ENCODE peak calls at places on chromosomes 11 and 22, in six cellular contexts. G, D, I, S, Y and E are unnamed samples.
A peak's percentile ranks its signal among the peaks of the same experiment; 100 is the strongest.

GRCh38 chr11:87038235-87038960 is 664 bp downstream of the TMEM135 start:
- DNase-seq in G (no peak), D (no peak), I (no peak), S (no peak), Y (no peak), E (no peak)

GRCh38 chr11:123588117-123588815 is 66.2 kb downstream of the SCN3B start:
- DNase-seq in G (no peak), D (no peak), I (peak; percentile 67), S (no peak), Y (no peak), E (no peak)

GRCh38 chr11:63764712-63765631 is 3.6 kb downstream of the ZFTA start:
- DNase-seq in G (peak; percentile 47), D (peak; percentile 70), I (peak; percentile 75), S (no peak), Y (no peak), E (peak; percentile 68)

GRCh38 chr11:71204748-71205664 is 47.4 kb downstream of the SHANK2 start:
- DNase-seq in G (no peak), D (no peak), I (no peak), S (no peak), Y (no peak), E (no peak)

GRCh38 chr11:75073459-75074190 is 23.1 kb downstream of the OR2AT4 start:
- DNase-seq in G (no peak), D (no peak), I (peak; percentile 7), S (peak; percentile 42), Y (no peak), E (peak; percentile 38)

GRCh38 chr22:28424427-28425080 is 255.1 kb downstream of the TTC28 start:
- DNase-seq in G (no peak), D (no peak), I (peak; percentile 82), S (no peak), Y (no peak), E (no peak)

GRCh38 chr11:83895516-83895915 is 609.3 kb upstream of the CCDC90B start:
- DNase-seq in G (no peak), D (no peak), I (no peak), S (no peak), Y (no peak), E (peak; percentile 19)

GRCh38 chr22:44244265-44244822 is 63.6 kb downstream of the PARVG start:
- DNase-seq in G (no peak), D (peak; percentile 16), I (no peak), S (no peak), Y (no peak), E (no peak)

GRCh38 chr11:133942594-133942993 is 14.2 kb downstream of the IGSF9B start:
- DNase-seq in G (no peak), D (no peak), I (no peak), S (no peak), Y (no peak), E (no peak)

GRCh38 chr11:113202431-113202830 is 112.0 kb upstream of the TTC12 start:
- DNase-seq in G (no peak), D (no peak), I (no peak), S (no peak), Y (no peak), E (no peak)

GRCh38 chr22:45972091-45972867 is 4.7 kb downstream of the WNT7B start:
- DNase-seq in G (no peak), D (no peak), I (no peak), S (no peak), Y (no peak), E (peak; percentile 65)

GRCh38 chr11:129696309-129696989 is 119.2 kb upstream of the TMEM45B start:
- DNase-seq in G (no peak), D (no peak), I (no peak), S (no peak), Y (no peak), E (no peak)

GRCh38 chr22:20523118-20523983 is 15.9 kb downstream of the MED15 start:
- DNase-seq in G (no peak), D (no peak), I (no peak), S (peak; percentile 92), Y (no peak), E (no peak)

GRCh38 chr22:17972385-17973181 is 51.8 kb downstream of the MICAL3 start:
- DNase-seq in G (no peak), D (no peak), I (peak; percentile 84), S (no peak), Y (no peak), E (peak; percentile 76)

GRCh38 chr11:74391193-74391592 is 7.0 kb downstream of the PGM2L1 start:
- DNase-seq in G (no peak), D (no peak), I (no peak), S (no peak), Y (no peak), E (no peak)

GRCh38 chr11:87256694-87257340 is 219.1 kb downstream of the TMEM135 start:
- DNase-seq in G (no peak), D (no peak), I (no peak), S (no peak), Y (no peak), E (no peak)

GRCh38 chr22:22031571-22031970 is 49.0 kb upstream of the TOP3B start:
- DNase-seq in G (no peak), D (no peak), I (no peak), S (no peak), Y (no peak), E (no peak)

GRCh38 chr22:22030493-22031182 is 48.1 kb upstream of the TOP3B start:
- DNase-seq in G (peak; percentile 51), D (no peak), I (peak; percentile 13), S (peak; percentile 90), Y (peak; percentile 84), E (peak; percentile 47)

GRCh38 chr22:22032099-22032905 is 49.7 kb upstream of the TOP3B start:
- DNase-seq in G (no peak), D (no peak), I (no peak), S (peak; percentile 61), Y (no peak), E (no peak)

GRCh38 chr22:22032906-22033802 is 50.6 kb upstream of the TOP3B start:
- DNase-seq in G (no peak), D (no peak), I (no peak), S (no peak), Y (no peak), E (no peak)

DNA sequence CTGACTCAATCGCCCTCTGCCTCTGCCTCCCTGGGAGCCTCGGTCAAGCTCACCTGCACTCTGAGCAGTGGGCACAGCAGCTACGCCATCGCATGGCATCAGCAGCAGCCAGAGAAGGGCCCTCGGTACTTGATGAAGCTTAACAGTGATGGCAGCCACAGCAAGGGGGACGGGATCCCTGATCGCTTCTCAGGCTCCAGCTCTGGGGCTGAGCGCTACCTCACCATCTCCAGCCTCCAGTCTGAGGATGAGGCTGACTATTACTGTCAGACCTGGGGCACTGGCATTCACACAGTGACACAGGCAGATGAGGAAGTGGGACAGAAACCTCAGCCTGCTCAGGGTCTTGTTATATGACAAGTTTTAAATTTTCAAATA is 48.6 kb upstream of the TOP3B start:
- DNase-seq in G (no peak), D (no peak), I (no peak), S (no peak), Y (no peak), E (no peak)
- TF ChIP-seq CREB1 in G (no peak), D (no peak), I (no peak), S (no peak), Y (no peak), E (no peak)

GRCh38 chr11:128341280-128341679 is 246.1 kb downstream of the ETS1 start:
- DNase-seq in G (no peak), D (no peak), I (no peak), S (no peak), Y (no peak), E (no peak)

GRCh38 chr11:128343134-128343514 is 244.2 kb downstream of the ETS1 start:
- DNase-seq in G (no peak), D (no peak), I (no peak), S (no peak), Y (no peak), E (no peak)

GRCh38 chr11:128341767-128342318 is 245.5 kb downstream of the ETS1 start:
- DNase-seq in G (no peak), D (no peak), I (no peak), S (no peak), Y (no peak), E (peak; percentile 15)

GRCh38 chr11:128343870-128344269 is 243.5 kb downstream of the ETS1 start:
- DNase-seq in G (no peak), D (no peak), I (no peak), S (no peak), Y (no peak), E (no peak)

GRCh38 chr11:128342511-128343133 is 244.7 kb downstream of the ETS1 start:
- DNase-seq in G (no peak), D (no peak), I (peak; percentile 60), S (no peak), Y (peak; percentile 39), E (no peak)
- TF ChIP-seq CREB1 in G (no peak), D (no peak), I (no peak), S (no peak), Y (peak; percentile 40), E (no peak)

DNA sequence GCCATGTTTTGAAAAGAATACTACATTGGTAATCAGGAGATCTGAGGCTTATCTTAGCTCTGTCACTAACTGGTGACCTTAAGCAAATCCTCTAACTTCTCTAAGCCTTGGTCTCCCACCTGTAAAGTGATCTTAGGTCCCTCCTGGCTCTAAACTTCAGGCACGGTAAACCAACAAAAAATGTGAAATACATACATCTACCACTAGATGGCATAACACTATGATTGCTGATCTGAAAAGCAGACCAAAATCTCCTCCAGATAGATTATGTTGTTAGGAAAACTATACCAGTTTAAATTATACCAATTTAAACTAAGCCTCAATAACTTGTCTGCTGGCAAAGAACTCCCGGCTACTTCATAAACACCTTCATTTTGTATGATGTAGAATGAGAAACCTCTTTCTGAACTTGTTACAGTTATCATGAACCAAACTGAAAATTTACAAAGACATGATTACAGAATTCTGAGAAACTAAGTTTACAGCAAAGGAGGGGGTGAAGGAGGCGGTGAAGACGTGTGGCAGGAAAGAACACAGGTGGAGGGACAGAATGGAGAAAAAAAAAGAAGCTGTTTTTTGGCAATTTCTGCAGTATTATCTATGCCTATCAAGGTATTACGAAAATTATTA is 85.9 kb downstream of the SBF2 start:
- DNase-seq in G (no peak), D (no peak), I (peak; percentile 41), S (peak; percentile 45), Y (peak; percentile 32), E (peak; percentile 83)
- TF ChIP-seq CREB1 in G (no peak), D (no peak), I (no peak), S (no peak), Y (no peak), E (no peak)

GRCh38 chr22:49134076-49134475 is 693.6 kb downstream of the BRD1 start:
- DNase-seq in G (no peak), D (no peak), I (no peak), S (no peak), Y (no peak), E (no peak)

GRCh38 chr22:49132009-49132408 is 695.7 kb downstream of the BRD1 start:
- DNase-seq in G (no peak), D (no peak), I (no peak), S (no peak), Y (no peak), E (no peak)

GRCh38 chr22:49136041-49136815 is 691.4 kb downstream of the BRD1 start:
- DNase-seq in G (no peak), D (no peak), I (no peak), S (no peak), Y (no peak), E (no peak)

GRCh38 chr22:49136816-49137180 is 690.9 kb downstream of the BRD1 start:
- DNase-seq in G (no peak), D (no peak), I (no peak), S (no peak), Y (no peak), E (no peak)

DNA sequence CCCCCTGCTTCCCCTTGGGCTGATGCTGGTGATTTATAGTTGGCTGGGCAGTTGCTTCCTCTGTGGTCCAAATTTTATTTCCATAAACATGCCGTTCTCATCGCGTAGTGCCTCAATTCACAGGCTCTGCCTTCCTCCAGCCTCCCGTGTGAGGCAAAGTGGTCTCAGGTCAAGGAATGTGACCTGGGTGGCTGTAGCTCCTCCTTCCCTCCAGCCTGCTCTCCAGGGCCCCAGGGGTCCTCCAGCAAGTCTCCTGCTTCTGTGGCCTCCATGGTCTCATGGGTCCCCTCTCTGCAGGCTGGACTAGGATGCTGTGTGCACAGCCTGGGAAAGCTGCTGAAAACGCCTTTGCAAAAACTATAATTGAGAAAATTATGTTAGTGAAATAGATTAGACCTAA is 694.1 kb downstream of the BRD1 start:
- DNase-seq in G (no peak), D (no peak), I (no peak), S (no peak), Y (no peak), E (no peak)
- TF ChIP-seq CREB1 in G (no peak), D (no peak), I (no peak), S (no peak), Y (no peak), E (no peak)